ENCODE peak calls at places on chromosomes 2 and 18, in five cellular contexts. J is endothelial cell; Y is effector CD4-positive, alpha-beta T cell; D is stimulated activated CD8-positive, alpha-beta memory T cell treated with anti-CD3 and anti-CD28 coated beads, Interleukin-2, amount 100 ng/mL, for 48 hours; I is M059J. W is an unnamed sample.

GRCh38 chr2:705971-706511 is 28.8 kb upstream of the TMEM18 start:
- DNase-seq in J (no peak), D (no peak), I (no peak), Y (no peak), W (no peak)

GRCh38 chr2:46098606-46099005 is 198.6 kb upstream of the EPAS1 start:
- DNase-seq in D (peak), J (no peak), I (peak), Y (no peak), W (no peak)

GRCh38 chr2:118021361-118021760 is 7.5 kb upstream of the CCDC93 start:
- DNase-seq in I (no peak), J (no peak), Y (no peak), D (no peak), W (no peak)

GRCh38 chr2:109339519-109339991 is 210.6 kb downstream of the SH3RF3 start:
- DNase-seq in J (no peak), I (peak), Y (no peak), D (no peak), W (no peak)

GRCh38 chr2:56077352-56077915 is 106.4 kb upstream of the CCDC85A start:
- DNase-seq in Y (no peak), J (peak), D (no peak), I (peak), W (no peak)

GRCh38 chr2:241821460-241822263 is 12.7 kb downstream of the NEU4 start:
- DNase-seq in J (peak), D (no peak), Y (no peak), I (no peak), W (no peak)

GRCh38 chr2:238462782-238463396 is 36.2 kb downstream of the ASB1 start:
- DNase-seq in D (no peak), J (no peak), I (peak), Y (no peak), W (no peak)

GRCh38 chr18:63832470-63832869 is 55.0 kb upstream of the SERPINB2 start:
- DNase-seq in J (no peak), D (no peak), I (peak), Y (no peak), W (no peak)

GRCh38 chr2:203971236-203971635 is 34.7 kb downstream of the ICOS start:
- DNase-seq in J (no peak), Y (no peak), D (no peak), I (no peak), W (no peak)

GRCh38 chr18:8469793-8470192 is 139.4 kb upstream of the RAB12 start:
- DNase-seq in J (no peak), D (no peak), Y (no peak), I (peak), W (no peak)

GRCh38 chr2:153871231-153872221 is at the start of gene GALNT13:
- DNase-seq in D (no peak), J (peak), I (peak), Y (no peak), W (peak)

GRCh38 chr18:53380063-53380639 is 844.3 kb downstream of the MBD2 start:
- DNase-seq in D (no peak), I (peak), J (peak), Y (no peak), W (no peak)

GRCh38 chr2:168968342-168968741 is 62.8 kb downstream of the ABCB11 start:
- DNase-seq in I (no peak), Y (no peak), D (no peak), J (no peak), W (no peak)

GRCh38 chr18:9082763-9083510 is 19.6 kb upstream of the NDUFV2 start:
- DNase-seq in Y (no peak), I (no peak), J (no peak), D (no peak), W (no peak)

GRCh38 chr2:17878222-17879136 is at the start of gene KCNS3:
- DNase-seq in D (no peak), Y (no peak), I (peak), J (peak), W (no peak)

GRCh38 chr2:75340560-75340959 is 141.2 kb upstream of the TACR1 start:
- DNase-seq in D (no peak), I (peak), J (no peak), Y (no peak), W (no peak)

GRCh38 chr18:27969206-27969605 is 207.7 kb downstream of the CDH2 start:
- DNase-seq in I (no peak), Y (no peak), D (no peak), J (no peak), W (no peak)

GRCh38 chr2:190970872-190971506 is 43.0 kb downstream of the STAT1 start:
- DNase-seq in Y (no peak), I (no peak), D (no peak), J (no peak), W (no peak)

GRCh38 chr2:47569658-47570398 is 166.9 kb downstream of the MSH2 start:
- DNase-seq in I (no peak), J (peak), D (peak), Y (no peak), W (no peak)

GRCh38 chr18:12377556-12378553 is 828 bp upstream of the AFG3L2 start:
- DNase-seq in J (no peak), D (no peak), Y (no peak), I (no peak), W (no peak)

GRCh38 chr18:74498712-74499629 is 2.8 kb downstream of the CNDP2 start:
- DNase-seq in Y (peak), I (peak), D (peak), J (no peak), W (no peak)

W was measured in hypothalamus.